ENCODE peak calls at places on chromosomes 3 and 15, in seven cellular contexts. T, Q, O, A, Y, E and U are unnamed samples.

GRCh38 chr3:8324727-8325126 is 176.9 kb upstream of the LMCD1 start:
- DNase-seq in T (peak; percentile 22), Q (peak; percentile 74), O (peak; percentile 39), A (peak; percentile 62), Y (peak; percentile 33), E (peak; percentile 3), U (no peak)

GRCh38 chr3:123346726-123347125 is 102.2 kb downstream of the ADCY5 start:
- DNase-seq in T (no peak), Q (peak; percentile 43), O (peak; percentile 49), A (no peak), Y (no peak), E (no peak), U (no peak)

GRCh38 chr3:131285456-131285855 is 96.1 kb upstream of the NUDT16 start:
- DNase-seq in T (no peak), Q (no peak), O (no peak), A (no peak), Y (no peak), E (no peak), U (no peak)

GRCh38 chr3:197874653-197875052 is 75.3 kb upstream of the RPL35A start:
- DNase-seq in T (no peak), Q (peak; percentile 19), O (no peak), A (no peak), Y (no peak), E (no peak), U (no peak)

GRCh38 chr15:56916825-56917477 is 1.5 kb upstream of the TCF12 start:
- DNase-seq in T (no peak), Q (no peak), O (no peak), A (no peak), Y (no peak), E (no peak), U (no peak)

GRCh38 chr15:52115598-52116427 is 3.2 kb upstream of the BCL2L10 start:
- DNase-seq in T (no peak), Q (no peak), O (no peak), A (no peak), Y (peak; percentile 51), E (no peak), U (peak; percentile 66)

GRCh38 chr15:64337761-64338160 is 18.2 kb downstream of the CSNK1G1 start:
- DNase-seq in T (no peak), Q (no peak), O (no peak), A (no peak), Y (no peak), E (no peak), U (no peak)

GRCh38 chr15:80915462-80915861 is 74.2 kb downstream of the MESD start:
- DNase-seq in T (no peak), Q (no peak), O (no peak), A (no peak), Y (no peak), E (no peak), U (no peak)

GRCh38 chr3:133130168-133130567 is 92.0 kb downstream of the TMEM108 start:
- DNase-seq in T (no peak), Q (no peak), O (no peak), A (no peak), Y (peak; percentile 49), E (no peak), U (no peak)

GRCh38 chr3:126957776-126958637 is 24.9 kb upstream of the PLXNA1 start:
- DNase-seq in T (no peak), Q (no peak), O (no peak), A (no peak), Y (no peak), E (no peak), U (no peak)

GRCh38 chr15:75647370-75648155 is at the start of gene SNX33:
- DNase-seq in T (peak; percentile 64), Q (peak; percentile 54), O (peak; percentile 40), A (no peak), Y (peak; percentile 80), E (peak; percentile 91), U (peak; percentile 88)

GRCh38 chr3:196754215-196754937 is 14.7 kb downstream of the PAK2 start:
- DNase-seq in T (no peak), Q (no peak), O (no peak), A (no peak), Y (no peak), E (peak; percentile 45), U (no peak)

GRCh38 chr3:141441381-141442365 is 45.2 kb upstream of the RASA2 start:
- DNase-seq in T (peak; percentile 69), Q (peak; percentile 54), O (peak; percentile 50), A (peak; percentile 56), Y (peak; percentile 63), E (peak; percentile 73), U (peak; percentile 65)

GRCh38 chr3:188214442-188214841 is 60.5 kb downstream of the LPP start:
- DNase-seq in T (no peak), Q (peak; percentile 16), O (no peak), A (no peak), Y (no peak), E (no peak), U (no peak)

GRCh38 chr15:32774022-32774421 is 56.2 kb downstream of the GREM1 start:
- DNase-seq in T (no peak), Q (no peak), O (no peak), A (no peak), Y (peak; percentile 73), E (peak; percentile 96), U (no peak)

GRCh38 chr3:100496711-100497261 is 4.4 kb downstream of the TMEM45A start:
- DNase-seq in T (no peak), Q (no peak), O (no peak), A (no peak), Y (peak; percentile 71), E (peak; percentile 55), U (no peak)

GRCh38 chr15:83843511-83843910 is 189.6 kb downstream of the ADAMTSL3 start:
- DNase-seq in T (no peak), Q (no peak), O (peak; percentile 13), A (no peak), Y (no peak), E (peak; percentile 72), U (no peak)

GRCh38 chr15:90902996-90903732 is at the start of gene MAN2A2:
- DNase-seq in T (no peak), Q (peak; percentile 88), O (peak; percentile 66), A (peak; percentile 46), Y (peak; percentile 68), E (no peak), U (peak; percentile 93)

GRCh38 chr3:110562621-110563020 is 509.0 kb upstream of the NECTIN3 start:
- DNase-seq in T (no peak), Q (no peak), O (no peak), A (no peak), Y (peak; percentile 55), E (no peak), U (no peak)

GRCh38 chr3:55343486-55344357 is 143.4 kb downstream of the WNT5A start:
- DNase-seq in T (no peak), Q (no peak), O (no peak), A (no peak), Y (peak; percentile 71), E (peak; percentile 11), U (no peak)

GRCh38 chr3:901953-902778 is 190.7 kb upstream of the CNTN6 start:
- DNase-seq in T (no peak), Q (no peak), O (no peak), A (no peak), Y (peak; percentile 32), E (no peak), U (no peak)

GRCh38 chr15:70054366-70054765 is 43.4 kb downstream of the TLE3 start:
- DNase-seq in T (no peak), Q (no peak), O (no peak), A (no peak), Y (no peak), E (no peak), U (no peak)

GRCh38 chr3:81277853-81278252 is 483.6 kb downstream of the GBE1 start:
- DNase-seq in T (no peak), Q (no peak), O (no peak), A (no peak), Y (peak; percentile 32), E (no peak), U (no peak)

GRCh38 chr3:121914081-121914998 is 20.1 kb downstream of the SLC15A2 start:
- DNase-seq in T (no peak), Q (peak; percentile 20), O (no peak), A (no peak), Y (no peak), E (no peak), U (no peak)

GRCh38 chr15:40301467-40302179 is 6.1 kb downstream of the PLCB2 start:
- DNase-seq in T (no peak), Q (no peak), O (no peak), A (no peak), Y (no peak), E (no peak), U (no peak)